ENCODE peak calls at places on chromosome 21, in four cellular contexts. L, E, N and T are unnamed samples.

GRCh38 chr21:10616535-10616934 is 95.2 kb downstream of the TPTE start:
- DNase-seq in L (no peak), E (no peak), N (no peak), T (no peak)

GRCh38 chr21:40783404-40783803 is 63.6 kb downstream of the DSCAM start:
- DNase-seq in L (no peak), E (no peak), N (no peak), T (no peak)

GRCh38 chr21:16533692-16534407 is 804.1 kb downstream of the USP25 start:
- DNase-seq in L (no peak), E (no peak), N (no peak), T (no peak)

GRCh38 chr21:29904359-29905282 is 35.2 kb downstream of the GRIK1 start:
- DNase-seq in L (peak), E (no peak), N (no peak), T (no peak)

GRCh38 chr21:46168238-46168637 is 12.9 kb upstream of the FTCD start:
- DNase-seq in L (no peak), E (no peak), N (no peak), T (no peak)

GRCh38 chr21:45153358-45154318 is 79.3 kb downstream of the ADARB1 start:
- DNase-seq in L (no peak), E (no peak), N (no peak), T (no peak)

GRCh38 chr21:19011448-19011847 is 607.9 kb upstream of the TMPRSS15 start:
- DNase-seq in L (no peak), E (no peak), N (no peak), T (no peak)

GRCh38 chr21:27564684-27565280 is 597.9 kb upstream of the ADAMTS5 start:
- DNase-seq in L (peak), E (no peak), N (peak), T (peak)

GRCh38 chr21:24375201-24375600 is 1232.1 kb downstream of the MRPL39 start:
- DNase-seq in L (peak), E (no peak), N (no peak), T (peak)

GRCh38 chr21:17446737-17447136 is 66.1 kb upstream of the CXADR start:
- DNase-seq in L (no peak), E (no peak), N (no peak), T (no peak)

GRCh38 chr21:28633803-28634572 is 358.7 kb downstream of the LTN1 start:
- DNase-seq in L (no peak), E (no peak), N (no peak), T (no peak)

GRCh38 chr21:46199436-46200373 is 15.4 kb upstream of the SPATC1L start:
- DNase-seq in L (no peak), E (no peak), N (no peak), T (no peak)

GRCh38 chr21:42621828-42622199 is 31.6 kb upstream of the PDE9A start:
- DNase-seq in L (no peak), E (no peak), N (no peak), T (no peak)

GRCh38 chr21:27590271-27590670 is 623.4 kb upstream of the ADAMTS5 start:
- DNase-seq in L (no peak), E (no peak), N (no peak), T (no peak)

GRCh38 chr21:31162827-31163226 is 124.6 kb upstream of the KRTAP19-8 start:
- DNase-seq in L (no peak), E (no peak), N (peak), T (no peak)

GRCh38 chr21:44436111-44436611 is 19.1 kb upstream of the LRRC3 start:
- DNase-seq in L (no peak), E (no peak), N (no peak), T (no peak)

GRCh38 chr21:40681164-40681859 is 165.6 kb downstream of the DSCAM start:
- DNase-seq in L (no peak), E (no peak), N (peak), T (no peak)

GRCh38 chr21:17436626-17437111 is 76.2 kb upstream of the CXADR start:
- DNase-seq in L (no peak), E (no peak), N (peak), T (no peak)

GRCh38 chr21:46111857-46112730 is 14.2 kb downstream of the COL6A2 start:
- DNase-seq in L (no peak), E (no peak), N (peak), T (no peak)

DNA sequence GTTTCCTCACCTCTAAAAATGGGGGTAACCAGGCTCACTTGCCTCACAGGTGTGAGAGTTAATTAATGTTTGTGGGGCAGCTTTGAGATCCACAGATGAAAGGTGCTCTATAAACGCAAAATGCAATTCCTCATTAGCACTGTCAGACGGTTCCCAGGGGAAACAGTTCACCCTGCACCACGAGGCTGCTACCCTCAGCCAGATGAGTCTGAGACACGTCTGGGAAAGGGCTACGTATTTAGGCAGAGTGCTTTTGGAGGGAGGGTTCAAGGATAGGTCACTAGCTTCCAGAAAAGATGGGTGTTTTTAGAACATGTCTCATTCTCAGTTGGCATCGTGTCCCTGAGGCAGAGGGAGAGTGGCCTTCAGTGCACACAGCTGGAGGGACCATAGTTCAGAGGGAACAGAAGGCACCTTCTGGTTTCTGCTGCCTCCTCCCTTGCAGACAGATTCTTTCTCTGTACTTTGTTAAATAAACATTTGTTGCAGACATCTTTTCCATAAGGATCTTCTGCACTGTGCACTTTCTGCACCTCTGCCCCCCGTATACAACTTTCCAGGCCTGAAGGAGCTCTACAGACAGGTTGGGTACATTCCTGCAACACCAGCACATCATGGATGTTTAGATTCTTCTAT is 139.9 kb downstream of the CLIC6 start:
- DNase-seq in L (no peak), E (no peak), N (no peak), T (no peak)
- TF ChIP-seq USF1 in L (no peak), E (no peak), N (no peak), T (no peak)

DNA sequence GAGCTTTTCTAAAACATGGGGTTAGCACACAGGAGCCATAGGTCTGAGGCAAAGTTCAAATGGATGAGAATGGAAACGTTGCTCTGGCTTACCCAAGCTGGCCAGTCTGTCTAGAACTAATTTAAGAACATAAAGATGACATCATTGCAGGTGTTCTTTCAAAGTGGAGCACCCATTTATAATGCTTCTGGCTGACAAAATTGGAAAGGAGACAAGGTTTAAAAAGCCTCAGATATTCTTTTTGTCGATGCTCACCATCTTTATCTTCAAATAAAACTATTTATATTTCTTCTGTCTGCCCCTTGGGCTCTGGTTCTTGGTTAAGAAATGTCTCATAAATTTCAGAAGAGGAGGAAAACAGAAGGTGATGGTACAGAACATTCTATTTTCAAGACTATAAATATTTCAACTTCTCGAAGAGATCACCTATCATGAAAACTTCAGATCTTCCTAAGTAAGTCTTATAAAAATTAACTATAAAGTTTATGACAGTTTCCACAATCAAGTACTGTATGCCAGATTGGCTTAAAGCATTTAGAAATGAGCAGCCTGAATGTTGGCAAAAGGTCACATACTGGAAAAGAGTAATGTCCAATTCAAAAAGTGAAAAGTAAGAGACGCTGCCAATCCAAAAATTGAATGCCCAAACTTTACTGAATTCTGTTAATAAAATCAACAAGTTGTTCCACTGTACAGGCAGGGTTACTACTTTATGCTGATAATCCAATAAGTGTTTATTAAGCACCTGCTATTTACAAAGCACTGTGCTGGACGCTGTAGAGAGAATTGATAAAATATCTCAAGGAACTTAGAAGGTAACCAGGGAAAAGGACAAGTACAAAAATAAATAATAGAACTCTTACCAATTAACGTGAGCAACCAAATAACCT is 92.0 kb downstream of the ETS2 start:
- DNase-seq in L (no peak), E (no peak), N (no peak), T (no peak)
- TF ChIP-seq USF1 in L (no peak), E (no peak), N (no peak), T (no peak)

DNA sequence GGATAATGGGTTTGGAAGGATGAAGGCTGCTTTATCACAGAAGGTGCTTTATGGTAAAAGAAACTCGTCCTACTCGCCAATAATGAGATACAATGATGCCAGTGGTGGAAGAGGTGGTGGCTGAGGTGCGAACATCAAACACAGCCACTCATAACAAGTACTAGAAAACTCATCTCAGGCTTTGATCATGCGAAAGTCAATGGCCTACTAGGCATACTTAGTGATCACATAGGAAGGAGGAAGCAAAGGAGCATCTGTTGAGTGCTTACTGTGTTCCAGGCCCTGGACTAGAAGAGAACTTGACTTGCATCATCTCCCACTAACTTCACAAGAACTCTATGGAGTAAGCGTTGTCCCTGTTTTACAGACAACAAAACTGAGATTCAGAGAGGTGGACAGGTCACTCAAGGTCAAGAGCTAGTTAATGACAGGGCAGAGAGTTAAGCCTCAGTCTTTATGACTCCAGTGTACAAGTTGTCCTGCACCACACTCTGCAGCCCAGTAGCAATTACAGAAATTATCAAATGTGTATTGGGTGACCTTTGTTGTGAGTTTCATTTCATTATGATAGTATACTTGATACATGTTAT is 33.6 kb downstream of the RUNX1 start:
- DNase-seq in L (no peak), E (no peak), N (no peak), T (no peak)
- TF ChIP-seq USF1 in L (no peak), E (no peak), N (no peak), T (no peak)

GRCh38 chr21:37074195-37074510 is 1.1 kb downstream of the TTC3 start:
- DNase-seq in L (peak), E (no peak), N (peak), T (no peak)
- TF ChIP-seq USF1 in L (no peak), E (no peak), N (no peak), T (no peak)

GRCh38 chr21:14382486-14382834 is 486 bp downstream of the HSPA13 start:
- DNase-seq in L (no peak), E (no peak), N (no peak), T (peak)
- TF ChIP-seq USF1 in L (no peak), E (no peak), N (no peak), T (no peak)